ENCODE peak calls at places on chromosomes 7 and 10, in ten cellular contexts. One of them, this sample, is unnamed.

GRCh38 chr7:12805957-12806356 is 118.5 kb downstream of the ARL4A start:
- DNase-seq in upper lobe of right lung: peak
- DNase-seq in mucosa of descending colon: no peak
- DNase-seq in nephron progenitor cell: no peak
- DNase-seq in fibroblast of the aortic adventitia: no peak
- DNase-seq in BE2C: no peak
- DNase-seq in RWPE2: no peak
- DNase-seq in right lobe of liver: no peak
- DNase-seq in fibroblast of lung: no peak
- DNase-seq in uterus: no peak
- DNase-seq in this sample: no peak

GRCh38 chr7:65475734-65476319 is 102.2 kb downstream of the ZNF92 start:
- DNase-seq in RWPE2: no peak
- DNase-seq in BE2C: no peak
- DNase-seq in fibroblast of the aortic adventitia: no peak
- DNase-seq in upper lobe of right lung: no peak
- DNase-seq in right lobe of liver: no peak
- DNase-seq in mucosa of descending colon: no peak
- DNase-seq in fibroblast of lung: peak
- DNase-seq in nephron progenitor cell: no peak
- DNase-seq in uterus: no peak
- DNase-seq in this sample: no peak

GRCh38 chr7:142248166-142249160 is 9.4 kb downstream of the PRSS58 start:
- DNase-seq in mucosa of descending colon: no peak
- DNase-seq in right lobe of liver: no peak
- DNase-seq in nephron progenitor cell: no peak
- DNase-seq in RWPE2: no peak
- DNase-seq in uterus: no peak
- DNase-seq in BE2C: no peak
- DNase-seq in fibroblast of lung: no peak
- DNase-seq in upper lobe of right lung: no peak
- DNase-seq in fibroblast of the aortic adventitia: no peak
- DNase-seq in this sample: no peak

GRCh38 chr7:16130127-16131110 is 290.9 kb downstream of the CRPPA start:
- DNase-seq in upper lobe of right lung: no peak
- DNase-seq in uterus: no peak
- DNase-seq in fibroblast of lung: peak
- DNase-seq in nephron progenitor cell: no peak
- DNase-seq in fibroblast of the aortic adventitia: peak
- DNase-seq in mucosa of descending colon: no peak
- DNase-seq in right lobe of liver: no peak
- DNase-seq in BE2C: no peak
- DNase-seq in RWPE2: no peak
- DNase-seq in this sample: no peak

GRCh38 chr7:139853576-139854511 is 24.8 kb downstream of the TBXAS1 start:
- DNase-seq in mucosa of descending colon: no peak
- DNase-seq in BE2C: no peak
- DNase-seq in fibroblast of the aortic adventitia: peak
- DNase-seq in fibroblast of lung: peak
- DNase-seq in right lobe of liver: no peak
- DNase-seq in nephron progenitor cell: no peak
- DNase-seq in upper lobe of right lung: no peak
- DNase-seq in RWPE2: no peak
- DNase-seq in uterus: peak
- DNase-seq in this sample: no peak

GRCh38 chr7:68306692-68307107 is 1291.6 kb upstream of the AUTS2 start:
- DNase-seq in mucosa of descending colon: no peak
- DNase-seq in upper lobe of right lung: no peak
- DNase-seq in nephron progenitor cell: no peak
- DNase-seq in uterus: no peak
- DNase-seq in fibroblast of lung: no peak
- DNase-seq in right lobe of liver: no peak
- DNase-seq in BE2C: no peak
- DNase-seq in RWPE2: no peak
- DNase-seq in fibroblast of the aortic adventitia: no peak
- DNase-seq in this sample: no peak

GRCh38 chr10:28587970-28588290 is 55.0 kb downstream of the WAC start:
- DNase-seq in nephron progenitor cell: no peak
- DNase-seq in right lobe of liver: no peak
- DNase-seq in RWPE2: no peak
- DNase-seq in uterus: no peak
- DNase-seq in mucosa of descending colon: no peak
- DNase-seq in fibroblast of lung: peak
- DNase-seq in fibroblast of the aortic adventitia: peak
- DNase-seq in upper lobe of right lung: no peak
- DNase-seq in BE2C: no peak
- DNase-seq in this sample: no peak

GRCh38 chr10:126097558-126098215 is 201.3 kb downstream of the FANK1 start:
- DNase-seq in uterus: no peak
- DNase-seq in RWPE2: no peak
- DNase-seq in BE2C: no peak
- DNase-seq in mucosa of descending colon: no peak
- DNase-seq in fibroblast of lung: no peak
- DNase-seq in right lobe of liver: no peak
- DNase-seq in fibroblast of the aortic adventitia: no peak
- DNase-seq in nephron progenitor cell: no peak
- DNase-seq in upper lobe of right lung: no peak
- DNase-seq in this sample: no peak

GRCh38 chr7:83161186-83161585 is 1.5 kb downstream of the PCLO start:
- DNase-seq in fibroblast of the aortic adventitia: no peak
- DNase-seq in right lobe of liver: no peak
- DNase-seq in nephron progenitor cell: no peak
- DNase-seq in BE2C: no peak
- DNase-seq in uterus: no peak
- DNase-seq in mucosa of descending colon: no peak
- DNase-seq in fibroblast of lung: peak
- DNase-seq in RWPE2: no peak
- DNase-seq in upper lobe of right lung: no peak
- DNase-seq in this sample: no peak

GRCh38 chr10:588246-589165 is 101.0 kb downstream of the DIP2C start:
- DNase-seq in BE2C: peak
- DNase-seq in right lobe of liver: no peak
- DNase-seq in fibroblast of lung: peak
- DNase-seq in uterus: no peak
- DNase-seq in fibroblast of the aortic adventitia: peak
- DNase-seq in mucosa of descending colon: no peak
- DNase-seq in RWPE2: no peak
- DNase-seq in upper lobe of right lung: peak
- DNase-seq in nephron progenitor cell: peak
- DNase-seq in this sample: no peak
- TF ChIP-seq CTCF in BE2C: peak
- TF ChIP-seq CTCF in right lobe of liver: no peak
- TF ChIP-seq CTCF in fibroblast of lung: peak
- TF ChIP-seq CTCF in uterus: no peak
- TF ChIP-seq CTCF in fibroblast of the aortic adventitia: peak
- TF ChIP-seq CTCF in mucosa of descending colon: no peak
- TF ChIP-seq CTCF in RWPE2: no peak
- TF ChIP-seq CTCF in upper lobe of right lung: no peak
- TF ChIP-seq CTCF in nephron progenitor cell: no peak
- TF ChIP-seq CTCF in this sample: peak

DNA sequence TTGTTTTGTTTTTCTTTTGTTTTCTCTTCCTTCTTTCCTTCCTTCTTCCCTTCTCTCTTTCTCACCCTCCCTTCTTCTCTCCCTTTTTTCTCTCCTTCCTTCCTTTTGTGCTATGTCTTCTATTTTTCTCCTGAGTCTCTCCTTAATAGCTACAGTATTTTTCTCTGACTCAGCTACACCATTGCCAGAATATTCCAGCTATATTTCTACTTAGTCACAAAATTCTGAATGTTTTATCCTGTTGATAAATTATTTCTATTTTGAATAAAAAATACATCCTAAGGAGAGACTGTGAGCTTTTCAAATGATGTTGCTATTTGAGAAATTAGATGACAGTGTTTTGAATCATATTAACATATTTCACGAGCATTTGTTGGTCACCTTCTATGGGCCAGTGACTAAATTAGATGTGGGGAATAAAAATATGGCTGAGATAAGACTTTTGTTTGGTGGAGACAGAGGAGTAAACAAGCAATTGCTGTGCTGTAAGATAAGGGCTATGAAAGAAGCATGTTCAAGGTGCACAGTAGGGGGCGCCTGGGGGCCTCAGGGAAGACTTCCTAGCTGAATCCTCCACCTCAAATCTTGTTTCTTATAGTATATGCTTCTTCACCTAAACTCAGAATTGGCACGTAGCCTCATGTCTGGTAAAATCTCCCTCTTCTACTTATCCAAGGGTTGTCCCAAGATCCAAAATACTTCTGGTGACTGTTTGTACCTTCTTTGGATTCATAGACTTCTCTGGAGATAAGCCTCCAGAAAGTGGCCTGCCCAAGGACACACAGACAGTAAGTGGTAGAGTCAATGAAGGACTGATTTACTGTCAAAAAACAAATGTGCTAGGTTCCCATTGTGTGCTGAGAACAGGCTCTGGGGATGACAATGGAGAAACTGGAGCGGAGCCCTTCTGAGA is 115.5 kb upstream of the CREB5 start:
- DNase-seq in RWPE2: no peak
- DNase-seq in right lobe of liver: no peak
- DNase-seq in nephron progenitor cell: peak
- DNase-seq in uterus: no peak
- DNase-seq in fibroblast of lung: peak
- DNase-seq in mucosa of descending colon: no peak
- DNase-seq in upper lobe of right lung: no peak
- DNase-seq in fibroblast of the aortic adventitia: peak
- DNase-seq in BE2C: peak
- DNase-seq in this sample: no peak
- TF ChIP-seq CTCF in RWPE2: peak
- TF ChIP-seq CTCF in right lobe of liver: peak
- TF ChIP-seq CTCF in nephron progenitor cell: peak
- TF ChIP-seq CTCF in uterus: peak
- TF ChIP-seq CTCF in fibroblast of lung: peak
- TF ChIP-seq CTCF in mucosa of descending colon: peak
- TF ChIP-seq CTCF in upper lobe of right lung: peak
- TF ChIP-seq CTCF in fibroblast of the aortic adventitia: peak
- TF ChIP-seq CTCF in BE2C: peak
- TF ChIP-seq CTCF in this sample: peak

GRCh38 chr10:12800302-12800701 is 201.2 kb downstream of the CCDC3 start:
- DNase-seq in BE2C: no peak
- DNase-seq in nephron progenitor cell: no peak
- DNase-seq in RWPE2: no peak
- DNase-seq in mucosa of descending colon: no peak
- DNase-seq in fibroblast of lung: no peak
- DNase-seq in fibroblast of the aortic adventitia: no peak
- DNase-seq in upper lobe of right lung: no peak
- DNase-seq in right lobe of liver: no peak
- DNase-seq in uterus: no peak
- DNase-seq in this sample: no peak
- TF ChIP-seq CTCF in BE2C: peak
- TF ChIP-seq CTCF in nephron progenitor cell: peak
- TF ChIP-seq CTCF in RWPE2: no peak
- TF ChIP-seq CTCF in mucosa of descending colon: no peak
- TF ChIP-seq CTCF in fibroblast of lung: no peak
- TF ChIP-seq CTCF in fibroblast of the aortic adventitia: no peak
- TF ChIP-seq CTCF in upper lobe of right lung: no peak
- TF ChIP-seq CTCF in right lobe of liver: peak
- TF ChIP-seq CTCF in uterus: no peak
- TF ChIP-seq CTCF in this sample: peak

DNA sequence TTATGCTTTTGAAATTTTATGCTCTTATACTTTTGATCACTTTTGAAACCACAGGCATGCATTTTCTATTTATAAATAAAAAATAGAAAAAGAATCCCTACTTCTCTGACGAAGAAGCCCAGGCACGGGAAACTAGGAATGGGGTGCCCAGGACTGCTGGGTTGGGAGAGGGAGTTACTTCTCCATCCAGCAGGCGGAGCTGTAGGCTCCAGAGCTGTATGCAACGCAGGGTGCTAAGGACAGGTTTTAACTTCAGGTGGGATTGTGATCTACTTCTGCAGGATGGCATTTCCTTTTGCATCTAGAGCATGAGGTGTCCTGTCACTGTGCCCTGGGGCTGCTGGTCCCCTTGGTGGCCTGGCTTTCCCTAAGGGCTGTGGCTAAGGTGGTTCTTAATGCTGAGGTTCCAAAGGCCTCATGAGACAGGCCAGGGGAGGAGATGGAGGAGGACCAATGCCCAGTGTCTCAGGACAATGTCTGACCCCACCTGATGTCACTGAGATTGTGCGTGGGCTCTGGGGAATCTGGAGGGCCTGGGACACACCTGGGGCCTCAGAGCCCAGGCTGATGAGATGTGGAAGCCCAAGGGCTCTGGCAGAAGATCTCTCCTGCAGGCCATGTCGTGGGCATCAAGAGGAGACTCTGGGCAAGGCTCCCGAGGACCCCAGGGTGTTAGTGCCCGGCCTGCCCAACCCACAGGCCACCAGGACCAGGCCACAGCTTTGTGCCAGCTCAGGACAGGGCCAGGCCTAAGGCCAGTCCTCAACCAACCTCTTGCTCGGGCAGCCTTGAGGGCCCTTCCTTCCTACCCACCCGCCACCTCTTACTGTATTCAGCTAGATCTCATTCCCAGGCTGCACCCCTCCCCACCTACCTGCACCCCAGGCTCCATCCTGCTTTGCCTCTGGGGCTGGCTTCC is 507 bp downstream of the CCDC201 start:
- DNase-seq in mucosa of descending colon: no peak
- DNase-seq in fibroblast of the aortic adventitia: no peak
- DNase-seq in fibroblast of lung: no peak
- DNase-seq in upper lobe of right lung: no peak
- DNase-seq in uterus: no peak
- DNase-seq in RWPE2: no peak
- DNase-seq in BE2C: peak
- DNase-seq in right lobe of liver: no peak
- DNase-seq in nephron progenitor cell: peak
- DNase-seq in this sample: no peak
- TF ChIP-seq CTCF in mucosa of descending colon: no peak
- TF ChIP-seq CTCF in fibroblast of the aortic adventitia: peak
- TF ChIP-seq CTCF in fibroblast of lung: peak
- TF ChIP-seq CTCF in upper lobe of right lung: peak
- TF ChIP-seq CTCF in uterus: no peak
- TF ChIP-seq CTCF in RWPE2: peak
- TF ChIP-seq CTCF in BE2C: peak
- TF ChIP-seq CTCF in right lobe of liver: peak
- TF ChIP-seq CTCF in nephron progenitor cell: peak
- TF ChIP-seq CTCF in this sample: peak

This sample was measured in chondrocyte.